ENCODE peak calls at places on chromosomes 3 and 15, in five cellular contexts. O is endodermal cell, A is prostate gland, J is Caco-2, B is progenitor cell of endocrine pancreas. R is an unnamed sample.

GRCh38 chr3:53677406-53677805 is 168.8 kb downstream of the CHDH start:
- DNase-seq in B (no peak), J (peak; percentile 39), A (no peak), O (no peak), R (no peak)

GRCh38 chr3:39150803-39151631 is 2.4 kb downstream of the CSRNP1 start:
- DNase-seq in O (peak; percentile 97), B (no peak), A (peak; percentile 71), J (peak; percentile 68), R (peak; percentile 78)

GRCh38 chr15:28895146-28895545 is 9.4 kb downstream of the APBA2 start:
- DNase-seq in B (no peak), J (no peak), O (no peak), A (no peak), R (no peak)

GRCh38 chr3:122415762-122416654 is at the start of gene WDR5B:
- DNase-seq in O (peak; percentile 99), J (peak; percentile 97), B (peak; percentile 97), A (peak; percentile 97), R (peak; percentile 100)

GRCh38 chr3:187902041-187902471 is 156.8 kb upstream of the BCL6 start:
- DNase-seq in O (no peak), J (no peak), B (no peak), A (no peak), R (no peak)

GRCh38 chr15:68330461-68330860 is 52.9 kb downstream of the FEM1B start:
- DNase-seq in B (no peak), J (no peak), A (no peak), O (no peak), R (no peak)

GRCh38 chr3:151935451-151935850 is 62.0 kb downstream of the SUCNR1 start:
- DNase-seq in B (no peak), J (no peak), A (no peak), O (no peak), R (no peak)

GRCh38 chr3:9787714-9788113 is 4.6 kb downstream of the TADA3 start:
- DNase-seq in J (no peak), O (no peak), A (no peak), B (no peak), R (no peak)

GRCh38 chr3:127637971-127638370 is 9.0 kb downstream of the PODXL2 start:
- DNase-seq in J (no peak), O (no peak), B (no peak), A (no peak), R (no peak)

GRCh38 chr15:74390552-74391288 is 23.3 kb upstream of the CYP11A1 start:
- DNase-seq in A (no peak), J (no peak), O (no peak), B (no peak), R (no peak)

GRCh38 chr3:50423543-50423942 is 64.2 kb upstream of the TMEM115 start:
- DNase-seq in O (no peak), J (no peak), B (peak; percentile 31), A (no peak), R (no peak)

GRCh38 chr15:39887832-39888231 is 32.2 kb downstream of the GPR176 start:
- DNase-seq in B (no peak), J (peak; percentile 50), A (peak; percentile 71), O (peak; percentile 69), R (no peak)

GRCh38 chr3:159486580-159486979 is 502.1 kb upstream of the IL12A start:
- DNase-seq in O (peak; percentile 79), A (no peak), B (no peak), J (no peak), R (no peak)

GRCh38 chr3:177354461-177354860 is 157.2 kb upstream of the TBL1XR1 start:
- DNase-seq in A (no peak), J (no peak), O (no peak), B (no peak), R (no peak)

GRCh38 chr15:49832421-49832980 is 211.7 kb downstream of the DTWD1 start:
- DNase-seq in O (peak; percentile 85), J (peak; percentile 52), B (peak; percentile 22), A (peak; percentile 6), R (no peak)

GRCh38 chr3:176574736-176575135 is 622.5 kb downstream of the TBL1XR1 start:
- DNase-seq in O (no peak), B (no peak), J (no peak), A (no peak), R (no peak)

GRCh38 chr3:10419637-10420232 is 85.7 kb downstream of the ATP2B2 start:
- DNase-seq in O (no peak), B (no peak), A (no peak), J (no peak), R (no peak)

GRCh38 chr15:61115241-61115640 is 113.9 kb downstream of the RORA start:
- DNase-seq in J (no peak), A (no peak), O (no peak), B (no peak), R (no peak)

DNA sequence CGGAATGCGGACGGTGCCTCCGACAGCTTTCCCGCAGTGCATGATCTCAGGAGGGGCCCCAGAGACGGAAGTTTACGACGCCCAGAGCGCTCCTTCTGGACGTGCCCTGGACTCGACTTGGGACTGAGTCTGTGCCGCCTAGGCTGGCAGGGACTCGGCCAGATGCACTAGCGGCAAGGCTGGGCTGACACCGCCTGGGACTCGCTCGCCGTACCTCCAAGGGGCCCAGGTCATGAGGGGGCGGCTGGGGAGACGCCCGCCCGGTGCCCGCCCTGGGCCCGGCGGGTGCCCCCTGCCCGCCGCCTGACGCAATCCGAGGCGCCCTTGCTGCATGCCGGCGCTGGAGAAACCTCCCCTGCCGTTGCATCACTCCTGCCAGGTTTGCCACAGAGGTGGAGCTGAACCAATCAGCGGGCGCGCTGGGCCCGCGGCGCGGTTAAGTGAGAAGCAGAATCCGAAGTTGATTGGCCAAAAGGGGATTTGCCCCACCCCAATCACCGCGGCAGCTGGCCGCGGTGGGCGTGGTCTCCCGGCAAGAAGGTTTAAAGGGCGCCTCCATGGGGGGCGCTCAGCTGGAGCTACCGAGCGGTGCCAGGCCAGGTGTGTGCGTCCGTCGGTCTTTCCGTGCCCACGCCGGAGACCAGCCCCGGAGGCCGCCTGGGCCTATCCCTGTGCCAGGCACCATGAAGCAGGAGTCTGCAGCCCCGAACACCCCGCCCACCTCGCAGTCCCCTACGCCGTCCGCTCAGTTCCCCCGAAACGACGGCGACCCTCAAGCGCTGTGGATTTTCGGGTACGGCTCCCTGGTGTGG is at the start of gene CHAC1:
- DNase-seq in J (peak; percentile 98), B (peak; percentile 88), O (peak; percentile 98), A (peak; percentile 96), R (peak; percentile 97)
- TF ChIP-seq CTCF in J (no peak), B (peak; percentile 23), O (peak; percentile 24), A (no peak), R (no peak)

GRCh38 chr3:8755097-8755496 is 14.3 kb downstream of the OXTR start:
- DNase-seq in O (no peak), A (no peak), B (no peak), J (no peak), R (no peak)

GRCh38 chr3:8757551-8758518 is 11.6 kb downstream of the OXTR start:
- DNase-seq in A (no peak), B (no peak), J (no peak), O (peak; percentile 48), R (no peak)

GRCh38 chr3:8759038-8759755 is 10.2 kb downstream of the OXTR start:
- DNase-seq in J (no peak), A (no peak), B (no peak), O (peak; percentile 32), R (no peak)

GRCh38 chr3:8755564-8756237 is 13.7 kb downstream of the OXTR start:
- DNase-seq in B (no peak), J (peak; percentile 13), A (no peak), O (peak; percentile 71), R (no peak)

GRCh38 chr3:8756671-8757070 is 12.7 kb downstream of the OXTR start:
- DNase-seq in A (no peak), O (peak; percentile 61), J (no peak), B (no peak), R (no peak)
- TF ChIP-seq CTCF in A (no peak), O (no peak), J (no peak), B (no peak), R (no peak)

GRCh38 chr3:182525975-182526374 is 267.3 kb upstream of the ATP11B start:
- DNase-seq in A (no peak), B (no peak), J (no peak), O (no peak), R (no peak)

GRCh38 chr3:182527745-182528144 is 265.6 kb upstream of the ATP11B start:
- DNase-seq in B (no peak), A (no peak), O (no peak), J (peak; percentile 11), R (no peak)

GRCh38 chr3:182521339-182521738 is 272.0 kb upstream of the ATP11B start:
- DNase-seq in A (no peak), J (no peak), O (no peak), B (no peak), R (no peak)

GRCh38 chr3:182523836-182524235 is 269.5 kb upstream of the ATP11B start:
- DNase-seq in O (no peak), A (no peak), J (no peak), B (no peak), R (no peak)

GRCh38 chr3:182524711-182525401 is 268.4 kb upstream of the ATP11B start:
- DNase-seq in A (peak; percentile 5), B (no peak), O (no peak), J (no peak), R (no peak)
- TF ChIP-seq CTCF in A (no peak), B (no peak), O (no peak), J (no peak), R (no peak)

GRCh38 chr15:100242989-100243388 is 98.8 kb downstream of the ADAMTS17 start:
- DNase-seq in J (no peak), A (no peak), B (no peak), O (no peak), R (no peak)
- TF ChIP-seq CTCF in J (no peak), A (no peak), B (no peak), O (no peak), R (no peak)

GRCh38 chr15:37218351-37218916 is 118.1 kb upstream of the MEIS2 start:
- DNase-seq in O (no peak), A (no peak), J (no peak), B (no peak), R (no peak)

GRCh38 chr15:37221671-37222207 is 121.4 kb upstream of the MEIS2 start:
- DNase-seq in B (no peak), A (no peak), J (no peak), O (no peak), R (no peak)

GRCh38 chr15:37219211-37219701 is 118.9 kb upstream of the MEIS2 start:
- DNase-seq in O (peak; percentile 47), A (no peak), B (no peak), J (peak; percentile 24), R (no peak)

GRCh38 chr15:37223089-37223488 is 122.7 kb upstream of the MEIS2 start:
- DNase-seq in B (no peak), J (no peak), O (no peak), A (no peak), R (no peak)

DNA sequence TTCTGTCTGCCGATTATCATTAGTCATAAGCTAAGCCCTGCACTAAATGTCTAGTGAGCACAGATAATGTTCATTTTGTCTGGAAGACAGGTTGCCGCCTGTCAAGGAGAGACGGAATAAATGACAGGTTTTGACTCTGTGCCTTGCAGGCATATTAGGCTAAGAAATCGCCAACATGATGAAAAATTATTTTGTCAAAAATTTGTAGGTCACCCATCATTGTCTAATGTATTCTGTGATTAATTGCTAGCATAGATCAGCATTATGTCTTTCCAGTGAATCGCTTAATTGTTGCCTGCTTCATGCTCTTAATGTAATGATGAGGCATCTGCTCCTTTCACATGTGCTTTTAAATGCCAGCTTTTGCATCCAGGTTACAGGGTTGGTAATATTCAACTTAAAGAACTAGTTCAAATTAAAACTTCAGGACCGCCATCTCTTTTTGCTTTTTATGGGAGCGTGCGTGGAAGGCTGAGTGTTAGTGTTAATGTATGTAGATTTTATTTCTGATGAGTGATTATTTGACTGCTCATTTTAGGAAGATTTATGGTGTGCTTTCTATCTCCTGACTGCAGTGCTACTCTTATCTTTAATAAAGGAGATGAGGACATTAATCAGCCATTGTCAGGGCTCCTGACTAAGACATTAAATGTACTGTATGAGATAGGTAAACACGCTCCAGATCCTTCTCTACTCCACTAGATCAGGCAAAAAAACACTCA is 120.8 kb upstream of the MEIS2 start:
- DNase-seq in A (no peak), J (no peak), B (no peak), O (no peak), R (no peak)
- TF ChIP-seq CTCF in A (no peak), J (no peak), B (no peak), O (no peak), R (no peak)

R was measured in lower leg skin.